ENCODE peak calls at places on chromosomes 16 and 17, in seven cellular contexts. G, A, C, S, H, M and V are unnamed samples.

GRCh38 chr17:71809537-71809936 is 311.3 kb upstream of the SOX9 start:
- DNase-seq in G (no peak), A (no peak), C (no peak), S (no peak), H (no peak), M (no peak), V (no peak)

GRCh38 chr16:71576971-71577370 is at the start of gene TAT:
- DNase-seq in G (no peak), A (no peak), C (no peak), S (no peak), H (no peak), M (no peak), V (no peak)

GRCh38 chr17:83189013-83189672 is 109.7 kb downstream of the METRNL start:
- DNase-seq in G (no peak), A (peak; percentile 1), C (no peak), S (peak; percentile 18), H (no peak), M (no peak), V (no peak)

GRCh38 chr16:426906-427249 is 1.4 kb downstream of the RAB11FIP3 start:
- DNase-seq in G (peak; percentile 27), A (no peak), C (no peak), S (peak; percentile 29), H (no peak), M (no peak), V (no peak)

GRCh38 chr16:27311449-27311831 is 2.3 kb upstream of the IL4R start:
- DNase-seq in G (no peak), A (no peak), C (no peak), S (no peak), H (no peak), M (no peak), V (peak; percentile 17)

GRCh38 chr17:8726951-8727555 is 17.6 kb downstream of the CCDC42 start:
- DNase-seq in G (no peak), A (no peak), C (no peak), S (no peak), H (peak; percentile 42), M (peak; percentile 28), V (peak; percentile 26)

GRCh38 chr17:4163951-4164350 is 21.0 kb downstream of the CYB5D2 start:
- DNase-seq in G (no peak), A (no peak), C (no peak), S (no peak), H (no peak), M (peak; percentile 75), V (no peak)

GRCh38 chr17:28545787-28546415 is 6.5 kb downstream of the UNC119 start:
- DNase-seq in G (no peak), A (no peak), C (no peak), S (no peak), H (no peak), M (no peak), V (no peak)

GRCh38 chr17:72349508-72350472 is 229.0 kb downstream of the SOX9 start:
- DNase-seq in G (no peak), A (no peak), C (peak; percentile 64), S (no peak), H (no peak), M (no peak), V (no peak)

GRCh38 chr17:4048218-4048617 is 84.0 kb upstream of the ATP2A3 start:
- DNase-seq in G (no peak), A (no peak), C (no peak), S (no peak), H (no peak), M (no peak), V (no peak)

GRCh38 chr17:75518201-75518600 is 1.9 kb downstream of the TSEN54 start:
- DNase-seq in G (no peak), A (no peak), C (no peak), S (no peak), H (no peak), M (no peak), V (no peak)

GRCh38 chr17:1746975-1747543 is 4.4 kb downstream of the SERPINF2 start:
- DNase-seq in G (peak; percentile 57), A (no peak), C (no peak), S (peak; percentile 87), H (no peak), M (no peak), V (no peak)

GRCh38 chr16:56944954-56945839 is 13.3 kb downstream of the HERPUD1 start:
- DNase-seq in G (no peak), A (no peak), C (no peak), S (no peak), H (peak; percentile 31), M (no peak), V (peak; percentile 55)

GRCh38 chr16:88886915-88887521 is 20.6 kb upstream of the PABPN1L start:
- DNase-seq in G (no peak), A (no peak), C (no peak), S (peak; percentile 56), H (no peak), M (peak; percentile 96), V (no peak)

GRCh38 chr16:66189951-66190350 is 176.5 kb upstream of the CDH5 start:
- DNase-seq in G (no peak), A (no peak), C (no peak), S (peak; percentile 29), H (peak; percentile 64), M (peak; percentile 97), V (peak; percentile 55)

GRCh38 chr17:31517524-31517923 is 126.0 kb downstream of the RAB11FIP4 start:
- DNase-seq in G (no peak), A (peak; percentile 68), C (no peak), S (no peak), H (no peak), M (no peak), V (no peak)

GRCh38 chr17:8153550-8153956 is 1.3 kb upstream of the PER1 start:
- DNase-seq in G (peak; percentile 97), A (no peak), C (peak; percentile 18), S (peak; percentile 85), H (peak; percentile 94), M (peak; percentile 98), V (peak; percentile 89)

GRCh38 chr17:10025976-10026785 is 121.1 kb upstream of the RCVRN start:
- DNase-seq in G (no peak), A (no peak), C (no peak), S (no peak), H (peak; percentile 55), M (no peak), V (no peak)

GRCh38 chr17:71846561-71846960 is 274.3 kb upstream of the SOX9 start:
- DNase-seq in G (no peak), A (no peak), C (peak; percentile 29), S (no peak), H (peak; percentile 68), M (no peak), V (peak; percentile 5)

GRCh38 chr17:16214190-16215001 is 938 bp downstream of the NCOR1 start:
- DNase-seq in G (no peak), A (no peak), C (no peak), S (no peak), H (peak; percentile 20), M (no peak), V (no peak)

GRCh38 chr16:83603981-83604570 is 203.7 kb upstream of the HSBP1 start:
- DNase-seq in G (no peak), A (no peak), C (no peak), S (no peak), H (no peak), M (no peak), V (no peak)

GRCh38 chr16:89172171-89172900 is 788 bp downstream of the CDH15 start:
- DNase-seq in G (no peak), A (no peak), C (no peak), S (no peak), H (no peak), M (no peak), V (no peak)

GRCh38 chr17:82333279-82334171 is at the start of gene SECTM1:
- DNase-seq in G (peak; percentile 28), A (peak; percentile 50), C (no peak), S (peak; percentile 60), H (peak; percentile 59), M (no peak), V (peak; percentile 40)

GRCh38 chr17:66906321-66907278 is 57.9 kb upstream of the CACNG4 start:
- DNase-seq in G (peak; percentile 84), A (peak; percentile 81), C (peak; percentile 26), S (peak; percentile 84), H (peak; percentile 92), M (peak; percentile 84), V (peak; percentile 87)

GRCh38 chr17:4444782-4445473 is 11.2 kb downstream of the SPNS3 start:
- DNase-seq in G (no peak), A (no peak), C (peak; percentile 85), S (peak; percentile 72), H (peak; percentile 79), M (no peak), V (peak; percentile 85)

GRCh38 chr16:20397468-20398074 is 7.0 kb downstream of the PDILT start:
- DNase-seq in G (no peak), A (no peak), C (no peak), S (no peak), H (no peak), M (no peak), V (no peak)

GRCh38 chr16:57483725-57484514 is 2.4 kb downstream of the DOK4 start:
- DNase-seq in G (no peak), A (no peak), C (no peak), S (no peak), H (no peak), M (no peak), V (no peak)

GRCh38 chr16:74071996-74072559 is 224.5 kb upstream of the PSMD7 start:
- DNase-seq in G (no peak), A (no peak), C (no peak), S (no peak), H (no peak), M (peak; percentile 19), V (no peak)

GRCh38 chr17:2309338-2310143 is 5.8 kb downstream of the SRR start:
- DNase-seq in G (no peak), A (no peak), C (no peak), S (no peak), H (peak; percentile 44), M (peak; percentile 46), V (no peak)

GRCh38 chr17:32822996-32823395 is 53.9 kb downstream of the MYO1D start:
- DNase-seq in G (no peak), A (no peak), C (no peak), S (no peak), H (no peak), M (no peak), V (no peak)

GRCh38 chr17:36877774-36878173 is 59.5 kb upstream of the LHX1 start:
- DNase-seq in G (no peak), A (no peak), C (no peak), S (no peak), H (no peak), M (peak; percentile 5), V (peak; percentile 58)

GRCh38 chr16:67296422-67296821 is 17.1 kb downstream of the PLEKHG4 start:
- DNase-seq in G (peak; percentile 44), A (no peak), C (no peak), S (no peak), H (peak; percentile 85), M (peak; percentile 82), V (peak; percentile 58)

GRCh38 chr16:56860226-56861020 is 4.6 kb upstream of the SLC12A3 start:
- DNase-seq in G (no peak), A (no peak), C (no peak), S (no peak), H (peak; percentile 19), M (no peak), V (no peak)

GRCh38 chr17:68709995-68710780 is 109.0 kb upstream of the FAM20A start:
- DNase-seq in G (no peak), A (no peak), C (no peak), S (no peak), H (no peak), M (peak; percentile 81), V (no peak)

GRCh38 chr17:67211742-67212141 is 33.3 kb downstream of the HELZ start:
- DNase-seq in G (no peak), A (no peak), C (no peak), S (no peak), H (no peak), M (peak; percentile 53), V (no peak)

GRCh38 chr16:10749680-10750035 is 6.0 kb downstream of the NUBP1 start:
- DNase-seq in G (no peak), A (no peak), C (peak; percentile 6), S (no peak), H (peak; percentile 28), M (peak; percentile 12), V (no peak)

GRCh38 chr16:65889533-65889966 is 476.9 kb upstream of the CDH5 start:
- DNase-seq in G (no peak), A (no peak), C (no peak), S (no peak), H (no peak), M (no peak), V (peak; percentile 10)

GRCh38 chr17:81473019-81473418 is 39.6 kb downstream of the ACTG1 start:
- DNase-seq in G (no peak), A (no peak), C (no peak), S (no peak), H (no peak), M (no peak), V (no peak)